ENCODE peak calls at places on chromosomes 7 and 10, in nine cellular contexts. One of them, this sample, is unnamed.

GRCh38 chr7:46811529-46811928 is 770.4 kb downstream of the TNS3 start:
- DNase-seq in EL: peak; percentile 96
- DNase-seq in posterior cingulate gyrus: no peak
- DNase-seq in smooth muscle cell of the brain vasculature: peak; percentile 75
- DNase-seq in T-cell: no peak
- DNase-seq in NCI-H1092 treated with DMSO at 0.1 percent for 48 hours: no peak
- DNase-seq in WTC11: no peak
- DNase-seq in NCI-H748 treated with DMSO at 0.1 percent for 48 hours: no peak
- DNase-seq in prostate gland: no peak
- DNase-seq in this sample: peak; percentile 53

GRCh38 chr10:35447693-35448407 is 111.5 kb downstream of the CCNY start:
- DNase-seq in EL: peak; percentile 85
- DNase-seq in posterior cingulate gyrus: no peak
- DNase-seq in smooth muscle cell of the brain vasculature: no peak
- DNase-seq in T-cell: peak; percentile 51
- DNase-seq in NCI-H1092 treated with DMSO at 0.1 percent for 48 hours: no peak
- DNase-seq in WTC11: peak; percentile 35
- DNase-seq in NCI-H748 treated with DMSO at 0.1 percent for 48 hours: peak; percentile 66
- DNase-seq in prostate gland: peak; percentile 47
- DNase-seq in this sample: no peak

GRCh38 chr10:132541601-132542011 is 4.0 kb downstream of the INPP5A start:
- DNase-seq in EL: no peak
- DNase-seq in posterior cingulate gyrus: no peak
- DNase-seq in smooth muscle cell of the brain vasculature: no peak
- DNase-seq in T-cell: no peak
- DNase-seq in NCI-H1092 treated with DMSO at 0.1 percent for 48 hours: no peak
- DNase-seq in WTC11: peak; percentile 11
- DNase-seq in NCI-H748 treated with DMSO at 0.1 percent for 48 hours: no peak
- DNase-seq in prostate gland: no peak
- DNase-seq in this sample: no peak

GRCh38 chr10:70135684-70136083 is 3.1 kb upstream of the AIFM2 start:
- DNase-seq in EL: no peak
- DNase-seq in posterior cingulate gyrus: no peak
- DNase-seq in smooth muscle cell of the brain vasculature: no peak
- DNase-seq in T-cell: no peak
- DNase-seq in NCI-H1092 treated with DMSO at 0.1 percent for 48 hours: no peak
- DNase-seq in WTC11: no peak
- DNase-seq in NCI-H748 treated with DMSO at 0.1 percent for 48 hours: no peak
- DNase-seq in prostate gland: no peak
- DNase-seq in this sample: no peak

GRCh38 chr10:45593938-45594275 is 78.7 kb downstream of the ZFAND4 start:
- DNase-seq in EL: no peak
- DNase-seq in posterior cingulate gyrus: no peak
- DNase-seq in smooth muscle cell of the brain vasculature: no peak
- DNase-seq in T-cell: no peak
- DNase-seq in NCI-H1092 treated with DMSO at 0.1 percent for 48 hours: no peak
- DNase-seq in WTC11: no peak
- DNase-seq in NCI-H748 treated with DMSO at 0.1 percent for 48 hours: no peak
- DNase-seq in prostate gland: no peak
- DNase-seq in this sample: no peak

GRCh38 chr10:97422921-97423420 is 3.0 kb upstream of the PGAM1 start:
- DNase-seq in EL: peak; percentile 82
- DNase-seq in posterior cingulate gyrus: no peak
- DNase-seq in smooth muscle cell of the brain vasculature: no peak
- DNase-seq in T-cell: no peak
- DNase-seq in NCI-H1092 treated with DMSO at 0.1 percent for 48 hours: no peak
- DNase-seq in WTC11: no peak
- DNase-seq in NCI-H748 treated with DMSO at 0.1 percent for 48 hours: no peak
- DNase-seq in prostate gland: no peak
- DNase-seq in this sample: no peak

GRCh38 chr7:150996289-150997074 is 5.7 kb downstream of the NOS3 start:
- DNase-seq in EL: no peak
- DNase-seq in posterior cingulate gyrus: no peak
- DNase-seq in smooth muscle cell of the brain vasculature: no peak
- DNase-seq in T-cell: no peak
- DNase-seq in NCI-H1092 treated with DMSO at 0.1 percent for 48 hours: no peak
- DNase-seq in WTC11: no peak
- DNase-seq in NCI-H748 treated with DMSO at 0.1 percent for 48 hours: no peak
- DNase-seq in prostate gland: no peak
- DNase-seq in this sample: no peak

GRCh38 chr10:44071479-44071878 is 313.4 kb downstream of the CXCL12 start:
- DNase-seq in EL: peak; percentile 66
- DNase-seq in posterior cingulate gyrus: no peak
- DNase-seq in smooth muscle cell of the brain vasculature: no peak
- DNase-seq in T-cell: no peak
- DNase-seq in NCI-H1092 treated with DMSO at 0.1 percent for 48 hours: no peak
- DNase-seq in WTC11: no peak
- DNase-seq in NCI-H748 treated with DMSO at 0.1 percent for 48 hours: no peak
- DNase-seq in prostate gland: no peak
- DNase-seq in this sample: no peak

GRCh38 chr10:28125701-28126100 is 126.8 kb upstream of the ODAD2 start:
- DNase-seq in EL: peak; percentile 64
- DNase-seq in posterior cingulate gyrus: no peak
- DNase-seq in smooth muscle cell of the brain vasculature: no peak
- DNase-seq in T-cell: no peak
- DNase-seq in NCI-H1092 treated with DMSO at 0.1 percent for 48 hours: no peak
- DNase-seq in WTC11: no peak
- DNase-seq in NCI-H748 treated with DMSO at 0.1 percent for 48 hours: no peak
- DNase-seq in prostate gland: no peak
- DNase-seq in this sample: no peak

GRCh38 chr10:97025613-97026242 is 160.0 kb downstream of the SLIT1 start:
- DNase-seq in EL: peak; percentile 40
- DNase-seq in posterior cingulate gyrus: peak; percentile 72
- DNase-seq in smooth muscle cell of the brain vasculature: no peak
- DNase-seq in T-cell: peak; percentile 37
- DNase-seq in NCI-H1092 treated with DMSO at 0.1 percent for 48 hours: peak; percentile 5
- DNase-seq in WTC11: peak; percentile 69
- DNase-seq in NCI-H748 treated with DMSO at 0.1 percent for 48 hours: peak; percentile 4
- DNase-seq in prostate gland: peak; percentile 50
- DNase-seq in this sample: no peak

GRCh38 chr10:81018898-81019890 is 481.5 kb downstream of the SH2D4B start:
- DNase-seq in EL: peak; percentile 2
- DNase-seq in posterior cingulate gyrus: no peak
- DNase-seq in smooth muscle cell of the brain vasculature: no peak
- DNase-seq in T-cell: no peak
- DNase-seq in NCI-H1092 treated with DMSO at 0.1 percent for 48 hours: peak; percentile 0
- DNase-seq in WTC11: peak; percentile 51
- DNase-seq in NCI-H748 treated with DMSO at 0.1 percent for 48 hours: no peak
- DNase-seq in prostate gland: peak; percentile 19
- DNase-seq in this sample: no peak

GRCh38 chr10:625335-625699 is 64.2 kb downstream of the DIP2C start:
- DNase-seq in EL: no peak
- DNase-seq in posterior cingulate gyrus: peak; percentile 62
- DNase-seq in smooth muscle cell of the brain vasculature: no peak
- DNase-seq in T-cell: no peak
- DNase-seq in NCI-H1092 treated with DMSO at 0.1 percent for 48 hours: no peak
- DNase-seq in WTC11: no peak
- DNase-seq in NCI-H748 treated with DMSO at 0.1 percent for 48 hours: no peak
- DNase-seq in prostate gland: no peak
- DNase-seq in this sample: no peak

GRCh38 chr10:486668-487067 is 202.8 kb downstream of the DIP2C start:
- DNase-seq in EL: no peak
- DNase-seq in posterior cingulate gyrus: no peak
- DNase-seq in smooth muscle cell of the brain vasculature: no peak
- DNase-seq in T-cell: no peak
- DNase-seq in NCI-H1092 treated with DMSO at 0.1 percent for 48 hours: no peak
- DNase-seq in WTC11: no peak
- DNase-seq in NCI-H748 treated with DMSO at 0.1 percent for 48 hours: no peak
- DNase-seq in prostate gland: no peak
- DNase-seq in this sample: no peak

GRCh38 chr10:105063796-105064195 is 422.7 kb downstream of the SORCS3 start:
- DNase-seq in EL: no peak
- DNase-seq in posterior cingulate gyrus: peak; percentile 20
- DNase-seq in smooth muscle cell of the brain vasculature: no peak
- DNase-seq in T-cell: no peak
- DNase-seq in NCI-H1092 treated with DMSO at 0.1 percent for 48 hours: no peak
- DNase-seq in WTC11: peak; percentile 72
- DNase-seq in NCI-H748 treated with DMSO at 0.1 percent for 48 hours: peak; percentile 21
- DNase-seq in prostate gland: no peak
- DNase-seq in this sample: no peak

GRCh38 chr7:27453702-27454405 is 208.8 kb downstream of the HIBADH start:
- DNase-seq in EL: peak; percentile 94
- DNase-seq in posterior cingulate gyrus: no peak
- DNase-seq in smooth muscle cell of the brain vasculature: peak; percentile 62
- DNase-seq in T-cell: no peak
- DNase-seq in NCI-H1092 treated with DMSO at 0.1 percent for 48 hours: no peak
- DNase-seq in WTC11: no peak
- DNase-seq in NCI-H748 treated with DMSO at 0.1 percent for 48 hours: no peak
- DNase-seq in prostate gland: no peak
- DNase-seq in this sample: no peak

GRCh38 chr10:60521974-60522405 is 132.3 kb upstream of the ANK3 start:
- DNase-seq in EL: peak; percentile 55
- DNase-seq in posterior cingulate gyrus: no peak
- DNase-seq in smooth muscle cell of the brain vasculature: no peak
- DNase-seq in T-cell: no peak
- DNase-seq in NCI-H1092 treated with DMSO at 0.1 percent for 48 hours: no peak
- DNase-seq in WTC11: peak; percentile 15
- DNase-seq in NCI-H748 treated with DMSO at 0.1 percent for 48 hours: no peak
- DNase-seq in prostate gland: no peak
- DNase-seq in this sample: no peak

GRCh38 chr7:107025449-107026103 is 18.9 kb upstream of the PRKAR2B start:
- DNase-seq in EL: peak; percentile 1
- DNase-seq in posterior cingulate gyrus: no peak
- DNase-seq in smooth muscle cell of the brain vasculature: no peak
- DNase-seq in T-cell: no peak
- DNase-seq in NCI-H1092 treated with DMSO at 0.1 percent for 48 hours: no peak
- DNase-seq in WTC11: no peak
- DNase-seq in NCI-H748 treated with DMSO at 0.1 percent for 48 hours: no peak
- DNase-seq in prostate gland: no peak
- DNase-seq in this sample: no peak

GRCh38 chr7:158818325-158819213 is 10.7 kb downstream of the ESYT2 start:
- DNase-seq in EL: peak; percentile 99
- DNase-seq in posterior cingulate gyrus: peak; percentile 45
- DNase-seq in smooth muscle cell of the brain vasculature: peak; percentile 97
- DNase-seq in T-cell: peak; percentile 69
- DNase-seq in NCI-H1092 treated with DMSO at 0.1 percent for 48 hours: no peak
- DNase-seq in WTC11: peak; percentile 60
- DNase-seq in NCI-H748 treated with DMSO at 0.1 percent for 48 hours: no peak
- DNase-seq in prostate gland: no peak
- DNase-seq in this sample: peak; percentile 92

GRCh38 chr10:122344741-122345258 is 29.7 kb upstream of the PLEKHA1 start:
- DNase-seq in EL: peak; percentile 15
- DNase-seq in posterior cingulate gyrus: no peak
- DNase-seq in smooth muscle cell of the brain vasculature: peak; percentile 7
- DNase-seq in T-cell: no peak
- DNase-seq in NCI-H1092 treated with DMSO at 0.1 percent for 48 hours: no peak
- DNase-seq in WTC11: no peak
- DNase-seq in NCI-H748 treated with DMSO at 0.1 percent for 48 hours: no peak
- DNase-seq in prostate gland: no peak
- DNase-seq in this sample: no peak

GRCh38 chr7:30437823-30438574 is 40.6 kb downstream of the NOD1 start:
- DNase-seq in EL: no peak
- DNase-seq in posterior cingulate gyrus: no peak
- DNase-seq in smooth muscle cell of the brain vasculature: no peak
- DNase-seq in T-cell: no peak
- DNase-seq in NCI-H1092 treated with DMSO at 0.1 percent for 48 hours: no peak
- DNase-seq in WTC11: no peak
- DNase-seq in NCI-H748 treated with DMSO at 0.1 percent for 48 hours: no peak
- DNase-seq in prostate gland: no peak
- DNase-seq in this sample: no peak

GRCh38 chr10:116960066-116960465 is 44.9 kb downstream of the SHTN1 start:
- DNase-seq in EL: no peak
- DNase-seq in posterior cingulate gyrus: no peak
- DNase-seq in smooth muscle cell of the brain vasculature: no peak
- DNase-seq in T-cell: no peak
- DNase-seq in NCI-H1092 treated with DMSO at 0.1 percent for 48 hours: no peak
- DNase-seq in WTC11: no peak
- DNase-seq in NCI-H748 treated with DMSO at 0.1 percent for 48 hours: no peak
- DNase-seq in prostate gland: no peak
- DNase-seq in this sample: no peak

GRCh38 chr7:30906014-30906413 is 5.6 kb upstream of the AQP1 start:
- DNase-seq in EL: peak; percentile 32
- DNase-seq in posterior cingulate gyrus: no peak
- DNase-seq in smooth muscle cell of the brain vasculature: no peak
- DNase-seq in T-cell: no peak
- DNase-seq in NCI-H1092 treated with DMSO at 0.1 percent for 48 hours: no peak
- DNase-seq in WTC11: no peak
- DNase-seq in NCI-H748 treated with DMSO at 0.1 percent for 48 hours: no peak
- DNase-seq in prostate gland: no peak
- DNase-seq in this sample: no peak

GRCh38 chr10:71817831-71818268 is 33.2 kb downstream of the PSAP start:
- DNase-seq in EL: no peak
- DNase-seq in posterior cingulate gyrus: no peak
- DNase-seq in smooth muscle cell of the brain vasculature: no peak
- DNase-seq in T-cell: no peak
- DNase-seq in NCI-H1092 treated with DMSO at 0.1 percent for 48 hours: no peak
- DNase-seq in WTC11: no peak
- DNase-seq in NCI-H748 treated with DMSO at 0.1 percent for 48 hours: no peak
- DNase-seq in prostate gland: no peak
- DNase-seq in this sample: peak; percentile 89

GRCh38 chr7:127536426-127537152 is 48.8 kb downstream of the GCC1 start:
- DNase-seq in EL: no peak
- DNase-seq in posterior cingulate gyrus: no peak
- DNase-seq in smooth muscle cell of the brain vasculature: no peak
- DNase-seq in T-cell: no peak
- DNase-seq in NCI-H1092 treated with DMSO at 0.1 percent for 48 hours: peak; percentile 39
- DNase-seq in WTC11: peak; percentile 15
- DNase-seq in NCI-H748 treated with DMSO at 0.1 percent for 48 hours: no peak
- DNase-seq in prostate gland: no peak
- DNase-seq in this sample: no peak

GRCh38 chr10:125094111-125094705 is 66.2 kb downstream of the CTBP2 start:
- DNase-seq in EL: no peak
- DNase-seq in posterior cingulate gyrus: no peak
- DNase-seq in smooth muscle cell of the brain vasculature: no peak
- DNase-seq in T-cell: no peak
- DNase-seq in NCI-H1092 treated with DMSO at 0.1 percent for 48 hours: no peak
- DNase-seq in WTC11: no peak
- DNase-seq in NCI-H748 treated with DMSO at 0.1 percent for 48 hours: no peak
- DNase-seq in prostate gland: no peak
- DNase-seq in this sample: no peak

GRCh38 chr10:96833220-96834001 is 1.3 kb downstream of the LCOR start:
- DNase-seq in EL: peak; percentile 43
- DNase-seq in posterior cingulate gyrus: peak; percentile 24
- DNase-seq in smooth muscle cell of the brain vasculature: no peak
- DNase-seq in T-cell: no peak
- DNase-seq in NCI-H1092 treated with DMSO at 0.1 percent for 48 hours: peak; percentile 12
- DNase-seq in WTC11: peak; percentile 37
- DNase-seq in NCI-H748 treated with DMSO at 0.1 percent for 48 hours: no peak
- DNase-seq in prostate gland: peak; percentile 11
- DNase-seq in this sample: peak; percentile 74

GRCh38 chr10:9786576-9786975 is 1231.1 kb upstream of the CELF2 start:
- DNase-seq in EL: peak; percentile 25
- DNase-seq in posterior cingulate gyrus: no peak
- DNase-seq in smooth muscle cell of the brain vasculature: no peak
- DNase-seq in T-cell: no peak
- DNase-seq in NCI-H1092 treated with DMSO at 0.1 percent for 48 hours: no peak
- DNase-seq in WTC11: no peak
- DNase-seq in NCI-H748 treated with DMSO at 0.1 percent for 48 hours: no peak
- DNase-seq in prostate gland: no peak
- DNase-seq in this sample: no peak

GRCh38 chr10:73623056-73623455 is 18.2 kb downstream of the MYOZ1 start:
- DNase-seq in EL: no peak
- DNase-seq in posterior cingulate gyrus: no peak
- DNase-seq in smooth muscle cell of the brain vasculature: no peak
- DNase-seq in T-cell: no peak
- DNase-seq in NCI-H1092 treated with DMSO at 0.1 percent for 48 hours: no peak
- DNase-seq in WTC11: no peak
- DNase-seq in NCI-H748 treated with DMSO at 0.1 percent for 48 hours: no peak
- DNase-seq in prostate gland: no peak
- DNase-seq in this sample: no peak

GRCh38 chr7:159022238-159022993 is 122.3 kb downstream of the VIPR2 start:
- DNase-seq in EL: peak; percentile 4
- DNase-seq in posterior cingulate gyrus: no peak
- DNase-seq in smooth muscle cell of the brain vasculature: no peak
- DNase-seq in T-cell: no peak
- DNase-seq in NCI-H1092 treated with DMSO at 0.1 percent for 48 hours: no peak
- DNase-seq in WTC11: no peak
- DNase-seq in NCI-H748 treated with DMSO at 0.1 percent for 48 hours: no peak
- DNase-seq in prostate gland: no peak
- DNase-seq in this sample: no peak

GRCh38 chr10:94403034-94403822 is 887 bp downstream of the TBC1D12 start:
- DNase-seq in EL: peak; percentile 78
- DNase-seq in posterior cingulate gyrus: peak; percentile 47
- DNase-seq in smooth muscle cell of the brain vasculature: no peak
- DNase-seq in T-cell: no peak
- DNase-seq in NCI-H1092 treated with DMSO at 0.1 percent for 48 hours: peak; percentile 24
- DNase-seq in WTC11: peak; percentile 46
- DNase-seq in NCI-H748 treated with DMSO at 0.1 percent for 48 hours: peak; percentile 51
- DNase-seq in prostate gland: peak; percentile 70
- DNase-seq in this sample: peak; percentile 82

GRCh38 chr10:132982301-132982989 is 40.1 kb upstream of the CFAP46 start:
- DNase-seq in EL: no peak
- DNase-seq in posterior cingulate gyrus: no peak
- DNase-seq in smooth muscle cell of the brain vasculature: no peak
- DNase-seq in T-cell: no peak
- DNase-seq in NCI-H1092 treated with DMSO at 0.1 percent for 48 hours: no peak
- DNase-seq in WTC11: no peak
- DNase-seq in NCI-H748 treated with DMSO at 0.1 percent for 48 hours: no peak
- DNase-seq in prostate gland: no peak
- DNase-seq in this sample: peak; percentile 77

This sample was measured in Right ventricle myocardium inferior.